ENCODE peak calls at places on chromosome 3, in five cellular contexts. U is Peyer's patch, O is PC-3, N is tibial artery, D is lower lobe of right lung. K is an unnamed sample.

GRCh38 chr3:168327836-168328235 is 232.1 kb upstream of the GOLIM4 start:
- DNase-seq in D (no peak), U (no peak), N (no peak), O (no peak), K (no peak)

GRCh38 chr3:145359040-145359439 is 801.9 kb downstream of the PLOD2 start:
- DNase-seq in O (no peak), U (no peak), N (no peak), D (no peak), K (no peak)

GRCh38 chr3:195385526-195385925 is 57.3 kb downstream of the ACAP2 start:
- DNase-seq in D (no peak), O (peak), N (no peak), U (no peak), K (no peak)

GRCh38 chr3:165169368-165169767 is 26.8 kb downstream of the SLITRK3 start:
- DNase-seq in U (no peak), D (no peak), O (no peak), N (no peak), K (no peak)

GRCh38 chr3:194439915-194440550 is 41.0 kb upstream of the GP5 start:
- DNase-seq in U (no peak), O (no peak), N (no peak), D (no peak), K (no peak)

GRCh38 chr3:64108281-64108680 is 85.0 kb upstream of the PSMD6 start:
- DNase-seq in O (no peak), U (no peak), N (no peak), D (no peak), K (no peak)

GRCh38 chr3:166205158-166205557 is 367.9 kb upstream of the BCHE start:
- DNase-seq in D (no peak), U (no peak), O (no peak), N (no peak), K (no peak)

GRCh38 chr3:57393957-57394356 is 101.5 kb upstream of the ASB14 start:
- DNase-seq in O (no peak), U (no peak), N (no peak), D (no peak), K (no peak)

GRCh38 chr3:177050466-177051237 is 146.6 kb downstream of the TBL1XR1 start:
- DNase-seq in D (no peak), O (peak), U (no peak), N (no peak), K (no peak)

GRCh38 chr3:21435871-21436270 is 315.1 kb downstream of the ZNF385D start:
- DNase-seq in D (no peak), O (peak), U (no peak), N (no peak), K (no peak)

GRCh38 chr3:135860761-135861160 is 104.8 kb upstream of the PPP2R3A start:
- DNase-seq in O (no peak), N (no peak), D (no peak), U (no peak), K (no peak)

GRCh38 chr3:187922704-187923393 is 177.6 kb upstream of the BCL6 start:
- DNase-seq in D (no peak), O (peak), N (no peak), U (no peak), K (no peak)

GRCh38 chr3:194167480-194167862 is 31.5 kb downstream of the HES1 start:
- DNase-seq in D (no peak), N (no peak), U (no peak), O (no peak), K (no peak)

GRCh38 chr3:129305592-129306091 is 27.0 kb downstream of the HMCES start:
- DNase-seq in N (peak), O (no peak), D (peak), U (peak), K (no peak)

GRCh38 chr3:14141602-14142315 is 16.9 kb downstream of the TMEM43 start:
- DNase-seq in N (no peak), O (no peak), U (no peak), D (no peak), K (no peak)

GRCh38 chr3:177427096-177427495 is 229.8 kb upstream of the TBL1XR1 start:
- DNase-seq in O (no peak), N (no peak), U (no peak), D (no peak), K (no peak)

GRCh38 chr3:149375824-149376196 is 1.6 kb downstream of the TM4SF1 start:
- DNase-seq in N (no peak), O (no peak), U (no peak), D (no peak), K (no peak)

GRCh38 chr3:122410111-122410510 is 5.8 kb downstream of the WDR5B start:
- DNase-seq in N (no peak), D (no peak), U (no peak), O (no peak), K (no peak)

GRCh38 chr3:32452009-32452408 is 50.6 kb downstream of the CMTM6 start:
- DNase-seq in D (no peak), U (no peak), N (no peak), O (no peak), K (no peak)

GRCh38 chr3:13346481-13347389 is 73.4 kb downstream of the NUP210 start:
- DNase-seq in N (no peak), O (no peak), U (peak), D (no peak), K (peak)

GRCh38 chr3:123154346-123154985 is 47.3 kb upstream of the SEC22A start:
- DNase-seq in N (peak), D (no peak), U (no peak), O (no peak), K (no peak)

GRCh38 chr3:14505001-14505802 is 34.9 kb downstream of the GRIP2 start:
- DNase-seq in O (no peak), U (no peak), N (no peak), D (no peak), K (peak)

GRCh38 chr3:194204036-194204792 is 68.3 kb downstream of the HES1 start:
- DNase-seq in N (no peak), U (no peak), D (peak), O (peak), K (peak)

GRCh38 chr3:8490079-8490552 is 11.5 kb upstream of the LMCD1 start:
- DNase-seq in N (no peak), U (no peak), D (no peak), O (peak), K (no peak)

DNA sequence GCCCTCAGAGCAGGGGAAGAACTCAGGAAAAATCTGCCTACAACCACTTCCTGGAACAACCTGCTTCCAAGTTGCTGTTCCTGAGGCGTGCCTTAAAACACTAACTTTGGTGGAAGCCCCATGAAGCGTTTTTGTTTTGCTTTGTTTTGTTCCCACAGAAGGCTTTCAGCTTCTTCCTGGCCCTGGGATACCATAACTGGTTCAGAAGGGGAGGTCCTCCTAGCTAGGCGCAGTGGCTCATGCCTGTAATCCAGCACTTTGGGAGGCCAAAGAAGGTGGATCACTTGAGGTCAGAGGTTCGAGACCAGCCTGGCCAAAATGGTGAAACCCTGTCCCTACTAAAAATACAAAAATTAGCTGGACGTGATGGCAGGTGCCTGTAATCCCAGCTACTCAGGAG is 1.2 kb upstream of the IP6K1 start:
- DNase-seq in N (no peak), U (no peak), D (no peak), O (no peak), K (no peak)
- H3K27ac ChIP-seq in N (peak), U (no peak), D (peak), O (no peak), K (no peak)

GRCh38 chr3:86793786-86794185 is 197.2 kb downstream of the VGLL3 start:
- DNase-seq in D (no peak), U (no peak), N (no peak), O (peak), K (no peak)
- TF ChIP-seq CTCF in D (no peak), U (no peak), N (no peak), O (no peak), K (no peak)

GRCh38 chr3:50320853-50321145 is 1.7 kb downstream of the HYAL2 start:
- DNase-seq in U (no peak), N (no peak), O (no peak), D (no peak), K (no peak)

GRCh38 chr3:50322386-50323091 is at the start of gene HYAL2:
- DNase-seq in D (peak), U (peak), O (no peak), N (no peak), K (no peak)

GRCh38 chr3:50323092-50323600 is 601 bp upstream of the HYAL2 start:
- DNase-seq in D (no peak), O (no peak), N (no peak), U (no peak), K (no peak)

GRCh38 chr3:50321146-50321843 is 1.2 kb downstream of the HYAL2 start:
- DNase-seq in U (peak), N (peak), O (peak), D (peak), K (peak)

GRCh38 chr3:50321844-50322385 is 630 bp downstream of the HYAL2 start:
- DNase-seq in D (no peak), O (no peak), N (peak), U (no peak), K (no peak)
- H3K27ac ChIP-seq in D (peak), O (peak), N (peak), U (peak), K (peak)

GRCh38 chr3:143979813-143980212 is 8.2 kb downstream of the DIPK2A start:
- DNase-seq in O (no peak), D (no peak), N (no peak), U (no peak), K (no peak)
- TF ChIP-seq CTCF in O (no peak), D (no peak), N (no peak), U (no peak), K (no peak)

K was measured in CD4-positive, alpha-beta T cell.